ENCODE peak calls at places on chromosomes 7 and 10, in ten cellular contexts. O is GM23338, H is stomach, T is HepG2, L is K562, F is prostate gland, S is suprapubic skin, A is HCT116, P is Panc1, N is breast epithelium. U is an unnamed sample.
A peak's percentile ranks its signal among the peaks of the same experiment; 100 is the strongest.

GRCh38 chr7:146937836-146938235 is 821.2 kb downstream of the CNTNAP2 start:
- DNase-seq in H (no peak), A (no peak), N (no peak), T (no peak), O (no peak), L (no peak), P (no peak), F (no peak), S (no peak), U (no peak)

GRCh38 chr10:91796332-91797076 is 1.7 kb upstream of the TNKS2 start:
- DNase-seq in L (peak; percentile 55), P (no peak), N (no peak), O (peak; percentile 72), A (no peak), S (no peak), H (peak; percentile 57), T (peak; percentile 4), F (peak; percentile 44), U (peak; percentile 66)

GRCh38 chr10:55668326-55668922 is 692.6 kb downstream of the ZWINT start:
- DNase-seq in F (no peak), H (no peak), N (no peak), A (no peak), S (no peak), O (peak; percentile 77), P (no peak), T (peak; percentile 18), L (peak; percentile 12), U (no peak)

GRCh38 chr7:28061824-28062196 is 118.8 kb downstream of the JAZF1 start:
- DNase-seq in S (no peak), F (no peak), T (no peak), N (no peak), A (no peak), P (no peak), O (no peak), H (no peak), L (no peak), U (no peak)

GRCh38 chr7:128833939-128834310 is 3.7 kb downstream of the FLNC start:
- DNase-seq in A (no peak), P (no peak), T (no peak), H (no peak), F (no peak), S (no peak), O (no peak), N (no peak), L (no peak), U (no peak)

GRCh38 chr7:50502001-50502684 is 52.0 kb upstream of the FIGNL1 start:
- DNase-seq in A (no peak), F (no peak), T (no peak), N (peak; percentile 40), S (no peak), L (peak; percentile 32), H (no peak), O (no peak), P (no peak), U (peak; percentile 55)

GRCh38 chr10:110834622-110835219 is 37.0 kb upstream of the PDCD4 start:
- DNase-seq in S (no peak), H (peak; percentile 62), T (peak; percentile 50), F (peak; percentile 72), P (no peak), A (no peak), O (peak; percentile 67), L (peak; percentile 45), N (no peak), U (peak; percentile 21)

GRCh38 chr7:75758491-75758890 is 13.5 kb downstream of the CCL26 start:
- DNase-seq in A (no peak), P (no peak), S (no peak), H (no peak), T (no peak), F (no peak), N (no peak), L (no peak), O (no peak), U (no peak)

GRCh38 chr10:11237571-11237970 is 219.9 kb downstream of the CELF2 start:
- DNase-seq in H (no peak), N (no peak), T (no peak), O (no peak), A (no peak), L (no peak), F (no peak), P (no peak), S (no peak), U (no peak)

GRCh38 chr7:144489504-144489903 is 86.0 kb upstream of the NOBOX start:
- DNase-seq in S (no peak), N (no peak), L (no peak), T (no peak), F (no peak), O (no peak), A (no peak), H (no peak), P (no peak), U (no peak)

DNA sequence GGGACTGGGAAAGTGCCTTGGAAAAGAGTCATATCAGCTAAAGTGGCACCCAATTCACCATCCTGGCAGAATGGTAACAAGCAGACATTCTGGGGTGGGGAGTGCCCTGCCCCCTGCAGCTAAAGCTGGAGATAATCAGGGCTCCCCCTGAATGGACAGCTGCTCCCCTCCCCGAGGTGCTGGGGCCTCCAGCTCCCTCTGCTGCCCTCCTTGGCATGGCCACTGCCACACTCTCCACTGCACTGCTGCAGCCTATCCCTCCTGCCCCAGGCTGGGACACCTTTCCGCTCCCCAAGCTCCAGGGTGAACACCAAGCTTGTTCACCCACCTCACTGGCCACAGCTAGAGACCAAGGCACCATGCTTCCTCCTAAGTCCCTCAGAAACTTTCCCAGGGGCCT is 9.8 kb upstream of the PARD3 start:
- DNase-seq in S (no peak), P (no peak), A (no peak), O (peak; percentile 38), T (no peak), L (no peak), H (no peak), F (no peak), N (no peak), U (no peak)
- TF ChIP-seq CTCF in S (no peak), P (peak; percentile 51), A (peak; percentile 40), O (peak; percentile 64), T (peak; percentile 70), L (no peak), H (no peak), F (no peak), N (no peak), U (no peak)

GRCh38 chr7:131090866-131091692 is 236.6 kb upstream of the MKLN1 start:
- DNase-seq in O (peak; percentile 85), P (no peak), S (no peak), L (no peak), F (no peak), H (no peak), N (no peak), A (no peak), T (no peak), U (no peak)
- H3K4me1 ChIP-seq in O (peaks cover 47% of the 10 kb centered on the region), P (no peaks in the 10 kb centered on the region), S (peaks cover 52% of the 10 kb centered on the region), L (no peaks in the 10 kb centered on the region), F (no peaks in the 10 kb centered on the region), H (peaks cover 86% of the 10 kb centered on the region), N (peaks cover 12% of the 10 kb centered on the region), A (peaks cover 7% of the 10 kb centered on the region), T (peaks cover 82% of the 10 kb centered on the region), U (peaks cover 50% of the 10 kb centered on the region)

DNA sequence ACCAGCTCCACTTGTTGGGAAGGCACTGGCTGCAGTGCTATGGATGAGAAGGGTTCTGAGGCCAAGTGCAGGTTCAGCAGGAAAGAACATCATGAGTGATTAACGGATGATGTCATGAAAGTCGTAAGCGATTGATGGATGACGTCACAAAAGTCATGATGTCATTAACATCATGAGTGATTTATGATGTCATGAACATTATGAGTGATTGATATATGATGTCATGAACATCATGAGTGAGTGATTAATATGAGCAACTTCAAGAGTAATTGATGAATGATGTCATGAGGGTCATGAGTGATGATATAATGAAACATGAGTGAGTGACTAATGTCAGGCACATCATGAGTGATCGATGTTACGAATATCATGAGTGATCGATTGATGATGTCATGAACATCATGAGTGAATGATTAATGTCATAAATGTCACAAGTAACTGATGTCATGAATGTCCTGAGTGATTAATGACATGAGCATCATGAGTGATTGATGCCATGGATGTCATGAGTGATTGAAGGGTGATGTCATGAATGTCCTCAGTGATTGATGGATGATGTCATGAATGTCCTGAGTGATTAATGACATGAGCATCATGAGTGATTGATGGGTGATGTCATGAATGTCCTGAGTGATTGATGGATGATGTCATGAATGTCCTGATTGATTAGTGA is 185.6 kb downstream of the PAXIP1 start:
- DNase-seq in P (no peak), L (peak; percentile 14), F (no peak), O (no peak), H (no peak), S (no peak), T (no peak), A (no peak), N (no peak), U (no peak)
- TF ChIP-seq POLR2AphosphoS5 in P (no peak), L (no peak), F (no peak), O (no peak), H (no peak), S (no peak), T (no peak), A (no peak), N (no peak), U (peak; percentile 66)

GRCh38 chr7:1514407-1514806 is 10.2 kb upstream of the INTS1 start:
- DNase-seq in P (no peak), S (no peak), A (no peak), T (no peak), H (no peak), O (no peak), L (no peak), F (no peak), N (no peak), U (no peak)
- TF ChIP-seq CTCF in P (no peak), S (no peak), A (no peak), T (no peak), H (no peak), O (no peak), L (no peak), F (no peak), N (no peak), U (no peak)

DNA sequence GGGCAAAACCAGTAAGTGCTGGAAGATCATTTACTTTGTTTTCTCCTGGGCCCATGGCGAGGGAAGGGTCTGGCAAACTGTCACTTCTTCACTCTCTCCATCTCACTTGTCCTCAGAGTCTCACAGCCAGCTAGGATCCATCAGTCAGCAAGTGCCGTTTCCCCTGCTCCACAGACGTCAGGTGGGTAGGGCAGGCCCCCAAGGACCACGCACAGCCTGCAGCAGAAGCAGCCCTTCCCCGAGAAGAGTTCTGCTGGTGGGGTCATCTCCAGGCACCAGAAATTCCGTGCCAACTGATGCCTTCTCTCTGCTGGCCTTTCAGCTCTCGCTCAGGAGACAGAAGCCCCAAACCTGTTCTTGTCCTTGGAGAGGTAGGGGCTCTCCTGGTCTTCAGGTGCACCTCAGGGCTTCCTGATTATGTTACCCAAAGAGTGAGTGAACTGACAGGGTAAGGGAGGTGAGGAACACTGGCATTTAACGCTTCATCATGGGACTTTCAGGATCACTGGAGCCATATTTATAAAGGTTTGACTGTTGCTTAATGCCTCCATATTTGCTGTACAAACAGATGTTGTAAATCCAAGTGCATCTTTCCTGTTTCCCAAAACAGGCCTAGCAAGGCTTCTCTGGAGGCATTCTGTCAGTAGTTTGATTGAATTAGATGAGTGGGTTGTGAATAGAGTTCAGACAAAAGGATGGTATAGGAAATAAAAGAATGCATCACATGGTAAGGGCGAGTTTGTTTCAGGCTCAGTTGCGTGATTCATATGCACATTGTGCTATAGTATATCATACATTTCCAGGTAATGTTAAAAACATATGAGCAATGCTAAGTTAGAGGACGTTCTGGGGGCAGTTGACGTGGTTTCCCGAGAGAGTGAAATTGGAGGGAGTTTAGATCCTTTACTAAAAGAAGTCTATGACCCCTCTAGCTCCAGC is 13.7 kb upstream of the TSPAN15 start:
- DNase-seq in N (no peak), F (no peak), L (no peak), A (no peak), H (no peak), P (no peak), O (no peak), T (no peak), S (no peak), U (no peak)
- H3K4me1 ChIP-seq in N (peaks cover 8% of the 10 kb centered on the region), F (no peaks in the 10 kb centered on the region), L (peaks cover 10% of the 10 kb centered on the region), A (peaks cover 28% of the 10 kb centered on the region), H (peaks cover 24% of the 10 kb centered on the region), P (peaks cover 34% of the 10 kb centered on the region), O (peaks cover 5% of the 10 kb centered on the region), T (peaks cover 24% of the 10 kb centered on the region), S (peaks cover 29% of the 10 kb centered on the region), U (peaks cover 27% of the 10 kb centered on the region)